ENCODE peak calls at places on chromosomes 6 and 20, in seven cellular contexts. P is iPS-NIHi11, T is C1 segment of cervical spinal cord, E is pancreas, N is cardiac muscle cell, Q is NCI-H446 treated with DMSO at 0.1 percent for 48 hours, A is NCI-H1105. I is an unnamed sample.

GRCh38 chr6:78589426-78589825 is 277.9 kb upstream of the IRAK1BP1 start:
- DNase-seq in P (no peak), T (no peak), E (no peak), N (no peak), Q (no peak), A (peak), I (no peak)

GRCh38 chr20:51193066-51193772 is 170.3 kb upstream of the KCNG1 start:
- DNase-seq in P (no peak), T (no peak), E (no peak), N (no peak), Q (no peak), A (no peak), I (no peak)

GRCh38 chr20:34397096-34397495 is 34.0 kb downstream of the ITCH start:
- DNase-seq in P (no peak), T (no peak), E (no peak), N (no peak), Q (no peak), A (no peak), I (no peak)

GRCh38 chr20:63532449-63532971 is 4.7 kb downstream of the PTK6 start:
- DNase-seq in P (no peak), T (no peak), E (no peak), N (no peak), Q (no peak), A (no peak), I (no peak)

GRCh38 chr6:1952726-1953360 is 292.6 kb downstream of the GMDS start:
- DNase-seq in P (no peak), T (no peak), E (no peak), N (no peak), Q (no peak), A (no peak), I (no peak)

GRCh38 chr6:90008908-90009501 is 114.7 kb downstream of the GJA10 start:
- DNase-seq in P (no peak), T (no peak), E (no peak), N (no peak), Q (no peak), A (no peak), I (no peak)

GRCh38 chr6:91464718-91465117 is 877.8 kb upstream of the MAP3K7 start:
- DNase-seq in P (no peak), T (no peak), E (no peak), N (no peak), Q (no peak), A (no peak), I (no peak)

GRCh38 chr6:10256113-10256690 is 158.7 kb downstream of the TFAP2A start:
- DNase-seq in P (peak), T (no peak), E (no peak), N (no peak), Q (no peak), A (no peak), I (no peak)

GRCh38 chr6:154648776-154649175 is 84.4 kb upstream of the SCAF8 start:
- DNase-seq in P (no peak), T (no peak), E (no peak), N (no peak), Q (no peak), A (no peak), I (no peak)